ENCODE peak calls at places on chromosomes 1 and 21, in seven cellular contexts. H, P, S, X, K, R and W are unnamed samples.

GRCh38 chr1:61459345-61459744 is 265.6 kb downstream of the TM2D1 start:
- DNase-seq in H (no peak), P (no peak), S (peak), X (no peak), K (no peak), R (no peak), W (no peak)

GRCh38 chr1:159000070-159000409 is 9.7 kb upstream of the IFI16 start:
- DNase-seq in H (no peak), P (no peak), S (no peak), X (no peak), K (no peak), R (no peak), W (no peak)

GRCh38 chr1:70436617-70437236 is 25.7 kb downstream of the CTH start:
- DNase-seq in H (peak), P (no peak), S (no peak), X (no peak), K (no peak), R (no peak), W (no peak)

GRCh38 chr1:230392141-230392909 is 33.8 kb downstream of the PGBD5 start:
- DNase-seq in H (no peak), P (no peak), S (no peak), X (no peak), K (no peak), R (no peak), W (no peak)

GRCh38 chr21:18646114-18646513 is 242.5 kb upstream of the TMPRSS15 start:
- DNase-seq in H (no peak), P (no peak), S (no peak), X (no peak), K (no peak), R (no peak), W (no peak)

GRCh38 chr1:155882766-155883165 is 23.4 kb downstream of the SYT11 start:
- DNase-seq in H (no peak), P (no peak), S (no peak), X (no peak), K (no peak), R (no peak), W (no peak)

GRCh38 chr21:17911628-17912027 is 92.5 kb upstream of the C21orf91 start:
- DNase-seq in H (no peak), P (no peak), S (no peak), X (no peak), K (no peak), R (no peak), W (no peak)

GRCh38 chr21:42048870-42049577 is 22.1 kb upstream of the UMODL1 start:
- DNase-seq in H (no peak), P (no peak), S (no peak), X (no peak), K (no peak), R (no peak), W (no peak)

GRCh38 chr1:23867542-23867952 is 543 bp downstream of the FUCA1 start:
- DNase-seq in H (no peak), P (no peak), S (no peak), X (no peak), K (no peak), R (no peak), W (no peak)

GRCh38 chr1:100538935-100539835 is 1.2 kb downstream of the GPR88 start:
- DNase-seq in H (no peak), P (peak), S (peak), X (peak), K (peak), R (no peak), W (no peak)

GRCh38 chr21:33244781-33245105 is 15.0 kb downstream of the IFNAR2 start:
- DNase-seq in H (no peak), P (no peak), S (no peak), X (no peak), K (no peak), R (no peak), W (no peak)

GRCh38 chr1:87404306-87404705 is 75.6 kb downstream of the LMO4 start:
- DNase-seq in H (no peak), P (no peak), S (no peak), X (peak), K (no peak), R (no peak), W (no peak)

GRCh38 chr1:7178741-7179140 is 393.5 kb downstream of the CAMTA1 start:
- DNase-seq in H (no peak), P (no peak), S (no peak), X (no peak), K (no peak), R (no peak), W (no peak)

GRCh38 chr1:14095001-14095400 is 395.0 kb downstream of the PRDM2 start:
- DNase-seq in H (peak), P (no peak), S (no peak), X (peak), K (no peak), R (no peak), W (no peak)

GRCh38 chr1:68384321-68384813 is 65.4 kb downstream of the RPE65 start:
- DNase-seq in H (peak), P (no peak), S (no peak), X (no peak), K (no peak), R (no peak), W (no peak)

GRCh38 chr1:228087771-228088251 is 5.3 kb downstream of the ARF1 start:
- DNase-seq in H (peak), P (no peak), S (no peak), X (no peak), K (no peak), R (no peak), W (no peak)

GRCh38 chr1:189859385-189859977 is 618.2 kb downstream of the BRINP3 start:
- DNase-seq in H (peak), P (peak), S (peak), X (no peak), K (no peak), R (no peak), W (no peak)

GRCh38 chr1:175317309-175317708 is 124.7 kb upstream of the KIAA0040 start:
- DNase-seq in H (peak), P (peak), S (peak), X (peak), K (no peak), R (peak), W (no peak)

GRCh38 chr1:25694167-25694566 is 77.6 kb downstream of the MAN1C1 start:
- DNase-seq in H (no peak), P (no peak), S (no peak), X (no peak), K (no peak), R (no peak), W (no peak)

GRCh38 chr1:150650193-150650592 is 20.8 kb upstream of the ENSA start:
- DNase-seq in H (peak), P (no peak), S (no peak), X (no peak), K (no peak), R (no peak), W (peak)

GRCh38 chr1:221228594-221228993 is 349.4 kb downstream of the HLX start:
- DNase-seq in H (no peak), P (no peak), S (peak), X (no peak), K (no peak), R (no peak), W (no peak)

GRCh38 chr1:209190591-209191241 is 392.8 kb upstream of the CAMK1G start:
- DNase-seq in H (peak), P (peak), S (peak), X (no peak), K (peak), R (no peak), W (no peak)

GRCh38 chr1:151508721-151509292 is 2.4 kb upstream of the CGN start:
- DNase-seq in H (no peak), P (no peak), S (no peak), X (no peak), K (no peak), R (no peak), W (peak)